ENCODE peak calls at places on chromosomes 11 and 22, in four cellular contexts. J, Z, D and T are unnamed samples.

GRCh38 chr11:66685276-66686099 is 7.8 kb upstream of the RBM4B start:
- DNase-seq in J (no peak), Z (no peak), D (no peak), T (no peak)

GRCh38 chr11:72727521-72727920 is 24.7 kb downstream of the ARAP1 start:
- DNase-seq in J (no peak), Z (no peak), D (no peak), T (no peak)

GRCh38 chr11:35943761-35944502 is at the start of gene LDLRAD3:
- DNase-seq in J (peak), Z (peak), D (peak), T (peak)

GRCh38 chr11:45243931-45244330 is 42.2 kb downstream of the SYT13 start:
- DNase-seq in J (no peak), Z (no peak), D (no peak), T (no peak)

GRCh38 chr11:116731821-116732739 is 40.7 kb downstream of the BUD13 start:
- DNase-seq in J (peak), Z (no peak), D (no peak), T (no peak)

GRCh38 chr22:39173787-39174497 is 21.5 kb upstream of the CBX7 start:
- DNase-seq in J (no peak), Z (no peak), D (no peak), T (no peak)

GRCh38 chr11:103901656-103902055 is 134.8 kb upstream of the DDI1 start:
- DNase-seq in J (no peak), Z (no peak), D (no peak), T (no peak)

GRCh38 chr22:23398701-23399366 is 181.3 kb downstream of the IGLL1 start:
- DNase-seq in J (no peak), Z (no peak), D (no peak), T (no peak)

GRCh38 chr11:113384551-113384950 is 3.0 kb upstream of the ANKK1 start:
- DNase-seq in J (no peak), Z (no peak), D (peak), T (no peak)

GRCh38 chr22:44888491-44888941 is 121.3 kb downstream of the PHF21B start:
- DNase-seq in J (no peak), Z (no peak), D (no peak), T (no peak)

GRCh38 chr11:22728600-22729394 is 62.4 kb downstream of the GAS2 start:
- DNase-seq in J (no peak), Z (no peak), D (no peak), T (no peak)

GRCh38 chr11:128716661-128717210 is 22.9 kb downstream of the FLI1 start:
- DNase-seq in J (no peak), Z (peak), D (no peak), T (no peak)

GRCh38 chr11:133995066-133995465 is 38.3 kb upstream of the IGSF9B start:
- DNase-seq in J (no peak), Z (no peak), D (no peak), T (no peak)

GRCh38 chr22:44919691-44920090 is 90.1 kb downstream of the PHF21B start:
- DNase-seq in J (no peak), Z (no peak), D (no peak), T (no peak)

GRCh38 chr11:43779306-43779705 is 98.8 kb downstream of the HSD17B12 start:
- DNase-seq in J (no peak), Z (no peak), D (no peak), T (no peak)

GRCh38 chr11:107018902-107019493 is 722 bp upstream of the GUCY1A2 start:
- DNase-seq in J (peak), Z (no peak), D (peak), T (peak)

GRCh38 chr11:64723117-64723906 is at the start of gene NRXN2:
- DNase-seq in J (peak), Z (peak), D (peak), T (peak)

GRCh38 chr11:124745835-124746620 is 6.0 kb downstream of the VSIG2 start:
- DNase-seq in J (no peak), Z (peak), D (no peak), T (no peak)

GRCh38 chr11:1548221-1549070 is 23.6 kb downstream of the DUSP8 start:
- DNase-seq in J (no peak), Z (no peak), D (peak), T (peak)

GRCh38 chr11:119684361-119685072 is 44.5 kb downstream of the NECTIN1 start:
- DNase-seq in J (no peak), Z (no peak), D (peak), T (no peak)

GRCh38 chr11:60854140-60854846 is 1.5 kb downstream of the PTGDR2 start:
- DNase-seq in J (no peak), Z (no peak), D (no peak), T (no peak)

GRCh38 chr11:67295846-67296245 is 6.7 kb downstream of the ANKRD13D start:
- DNase-seq in J (no peak), Z (no peak), D (peak), T (no peak)

GRCh38 chr22:27377501-27377900 is 424.1 kb downstream of the MN1 start:
- DNase-seq in J (no peak), Z (no peak), D (no peak), T (no peak)

GRCh38 chr11:78727816-78728215 is 153.2 kb upstream of the NARS2 start:
- DNase-seq in J (no peak), Z (no peak), D (no peak), T (no peak)